ENCODE peak calls at places on chromosome 20, in five cellular contexts. One of them, this sample, is unnamed.

GRCh38 chr20:34364013-34364382 is 925 bp downstream of the ITCH start:
- DNase-seq in HEK293T: no peak
- DNase-seq in HS-27A: no peak
- DNase-seq in fibroblast of mammary gland: peak
- DNase-seq in T-helper 9 cell: no peak
- DNase-seq in this sample: no peak

GRCh38 chr20:60213126-60213893 is 255.1 kb downstream of the CDH26 start:
- DNase-seq in HEK293T: no peak
- DNase-seq in HS-27A: no peak
- DNase-seq in fibroblast of mammary gland: no peak
- DNase-seq in T-helper 9 cell: no peak
- DNase-seq in this sample: no peak

GRCh38 chr20:21315138-21315537 is 12.0 kb downstream of the XRN2 start:
- DNase-seq in HEK293T: no peak
- DNase-seq in HS-27A: peak
- DNase-seq in fibroblast of mammary gland: peak
- DNase-seq in T-helper 9 cell: no peak
- DNase-seq in this sample: peak

GRCh38 chr20:49887251-49887827 is 28.0 kb downstream of the SPATA2 start:
- DNase-seq in HEK293T: no peak
- DNase-seq in HS-27A: no peak
- DNase-seq in fibroblast of mammary gland: peak
- DNase-seq in T-helper 9 cell: no peak
- DNase-seq in this sample: peak

GRCh38 chr20:46342045-46342378 is 33.7 kb upstream of the CDH22 start:
- DNase-seq in HEK293T: no peak
- DNase-seq in HS-27A: no peak
- DNase-seq in fibroblast of mammary gland: no peak
- DNase-seq in T-helper 9 cell: no peak
- DNase-seq in this sample: no peak

GRCh38 chr20:10385850-10386544 is 48.0 kb downstream of the MKKS start:
- DNase-seq in HEK293T: no peak
- DNase-seq in HS-27A: no peak
- DNase-seq in fibroblast of mammary gland: peak
- DNase-seq in T-helper 9 cell: no peak
- DNase-seq in this sample: no peak

GRCh38 chr20:36929290-36929689 is 22.2 kb downstream of the SAMHD1 start:
- DNase-seq in HEK293T: no peak
- DNase-seq in HS-27A: no peak
- DNase-seq in fibroblast of mammary gland: peak
- DNase-seq in T-helper 9 cell: no peak
- DNase-seq in this sample: no peak

GRCh38 chr20:57693002-57693582 is 16.7 kb downstream of the PMEPA1 start:
- DNase-seq in HEK293T: no peak
- DNase-seq in HS-27A: no peak
- DNase-seq in fibroblast of mammary gland: no peak
- DNase-seq in T-helper 9 cell: no peak
- DNase-seq in this sample: no peak

GRCh38 chr20:44033344-44033743 is 118.7 kb downstream of the TOX2 start:
- DNase-seq in HEK293T: no peak
- DNase-seq in HS-27A: no peak
- DNase-seq in fibroblast of mammary gland: peak
- DNase-seq in T-helper 9 cell: no peak
- DNase-seq in this sample: no peak

GRCh38 chr20:32603046-32603726 is 18.1 kb upstream of the NOL4L start:
- DNase-seq in HEK293T: no peak
- DNase-seq in HS-27A: no peak
- DNase-seq in fibroblast of mammary gland: no peak
- DNase-seq in T-helper 9 cell: no peak
- DNase-seq in this sample: peak

GRCh38 chr20:41030536-41031242 is 2.1 kb downstream of the TOP1 start:
- DNase-seq in HEK293T: no peak
- DNase-seq in HS-27A: no peak
- DNase-seq in fibroblast of mammary gland: peak
- DNase-seq in T-helper 9 cell: no peak
- DNase-seq in this sample: no peak

GRCh38 chr20:56778765-56779195 is 149.7 kb downstream of the TFAP2C start:
- DNase-seq in HEK293T: no peak
- DNase-seq in HS-27A: no peak
- DNase-seq in fibroblast of mammary gland: peak
- DNase-seq in T-helper 9 cell: no peak
- DNase-seq in this sample: peak

GRCh38 chr20:31808481-31808880 is 10.7 kb upstream of the MYLK2 start:
- DNase-seq in HEK293T: no peak
- DNase-seq in HS-27A: no peak
- DNase-seq in fibroblast of mammary gland: no peak
- DNase-seq in T-helper 9 cell: no peak
- DNase-seq in this sample: no peak

GRCh38 chr20:46599227-46599987 is 49.0 kb upstream of the OCSTAMP start:
- DNase-seq in HEK293T: no peak
- DNase-seq in HS-27A: no peak
- DNase-seq in fibroblast of mammary gland: peak
- DNase-seq in T-helper 9 cell: no peak
- DNase-seq in this sample: no peak

GRCh38 chr20:58832442-58832841 is 18.3 kb downstream of the GNAS-AS1 start:
- DNase-seq in HEK293T: no peak
- DNase-seq in HS-27A: no peak
- DNase-seq in fibroblast of mammary gland: no peak
- DNase-seq in T-helper 9 cell: no peak
- DNase-seq in this sample: peak

GRCh38 chr20:18506744-18507143 is 996 bp upstream of the SEC23B start:
- DNase-seq in HEK293T: no peak
- DNase-seq in HS-27A: no peak
- DNase-seq in fibroblast of mammary gland: no peak
- DNase-seq in T-helper 9 cell: no peak
- DNase-seq in this sample: no peak